ENCODE peak calls at places on chromosomes 6 and 20, in six cellular contexts. H is nephron progenitor cell, R is mammary epithelial cell, K is heart right ventricle, N is Calu3, V is AG04449. X is an unnamed sample.

GRCh38 chr6:111922454-111923297 is 49.4 kb upstream of the FYN start:
- DNase-seq in H (no peak), R (peak), K (no peak), N (no peak), V (no peak), X (no peak)

GRCh38 chr6:158686791-158687381 is 37.0 kb downstream of the SYTL3 start:
- DNase-seq in H (no peak), R (no peak), K (no peak), N (no peak), V (no peak), X (peak)

GRCh38 chr20:36454664-36455427 is 86.5 kb upstream of the MYL9 start:
- DNase-seq in H (peak), R (no peak), K (peak), N (peak), V (no peak), X (no peak)

GRCh38 chr6:165110871-165111270 is 198.5 kb downstream of the C6orf118 start:
- DNase-seq in H (no peak), R (no peak), K (no peak), N (no peak), V (no peak), X (no peak)

GRCh38 chr6:41716516-41717446 is 18.6 kb downstream of the TFEB start:
- DNase-seq in H (no peak), R (no peak), K (peak), N (no peak), V (no peak), X (no peak)

GRCh38 chr6:9612489-9612888 is 802.4 kb downstream of the TFAP2A start:
- DNase-seq in H (no peak), R (no peak), K (no peak), N (no peak), V (no peak), X (no peak)

GRCh38 chr6:151481752-151482151 is 12.1 kb upstream of the CCDC170 start:
- DNase-seq in H (no peak), R (no peak), K (no peak), N (no peak), V (no peak), X (no peak)

GRCh38 chr6:159691133-159691962 is 1.7 kb downstream of the SOD2 start:
- DNase-seq in H (no peak), R (peak), K (peak), N (peak), V (peak), X (no peak)

GRCh38 chr20:2386516-2387179 is 5.9 kb downstream of the TGM6 start:
- DNase-seq in H (no peak), R (peak), K (no peak), N (no peak), V (peak), X (no peak)

GRCh38 chr20:50389437-50389807 is 120.8 kb upstream of the PTPN1 start:
- DNase-seq in H (no peak), R (no peak), K (peak), N (no peak), V (no peak), X (no peak)

GRCh38 chr6:169970306-169970988 is 219.0 kb downstream of the ERMARD start:
- DNase-seq in H (no peak), R (no peak), K (no peak), N (no peak), V (no peak), X (peak)

GRCh38 chr6:116313377-116313776 is 33.6 kb upstream of the TSPYL1 start:
- DNase-seq in H (no peak), R (peak), K (no peak), N (no peak), V (no peak), X (no peak)

GRCh38 chr20:34581341-34582189 is 23.0 kb downstream of the MAP1LC3A start:
- DNase-seq in H (no peak), R (no peak), K (no peak), N (no peak), V (no peak), X (no peak)

GRCh38 chr6:158703840-158704822 is 54.3 kb downstream of the SYTL3 start:
- DNase-seq in H (peak), R (peak), K (peak), N (peak), V (no peak), X (peak)

GRCh38 chr6:130183271-130184222 is 39.2 kb downstream of the SAMD3 start:
- DNase-seq in H (no peak), R (no peak), K (no peak), N (no peak), V (no peak), X (peak)

GRCh38 chr6:137870286-137870685 is 3.2 kb downstream of the TNFAIP3 start:
- DNase-seq in H (no peak), R (no peak), K (no peak), N (no peak), V (no peak), X (no peak)

GRCh38 chr6:137872071-137872470 is 5.0 kb downstream of the TNFAIP3 start:
- DNase-seq in H (no peak), R (peak), K (no peak), N (no peak), V (no peak), X (no peak)

GRCh38 chr6:137871299-137871698 is 4.2 kb downstream of the TNFAIP3 start:
- DNase-seq in H (no peak), R (no peak), K (no peak), N (no peak), V (no peak), X (no peak)

GRCh38 chr6:137869781-137870180 is 2.7 kb downstream of the TNFAIP3 start:
- DNase-seq in H (no peak), R (no peak), K (no peak), N (no peak), V (no peak), X (no peak)

GRCh38 chr6:137870744-137871247 is 3.7 kb downstream of the TNFAIP3 start:
- DNase-seq in H (no peak), R (peak), K (no peak), N (no peak), V (no peak), X (no peak)
- TF ChIP-seq CTCF in H (no peak), R (peak), K (no peak), N (no peak), V (no peak), X (no peak)

GRCh38 chr6:20403766-20404640 is 2.3 kb downstream of the E2F3 start:
- DNase-seq in H (no peak), R (peak), K (peak), N (peak), V (no peak), X (peak)
- TF ChIP-seq CTCF in H (no peak), R (no peak), K (no peak), N (no peak), V (no peak), X (no peak)

DNA sequence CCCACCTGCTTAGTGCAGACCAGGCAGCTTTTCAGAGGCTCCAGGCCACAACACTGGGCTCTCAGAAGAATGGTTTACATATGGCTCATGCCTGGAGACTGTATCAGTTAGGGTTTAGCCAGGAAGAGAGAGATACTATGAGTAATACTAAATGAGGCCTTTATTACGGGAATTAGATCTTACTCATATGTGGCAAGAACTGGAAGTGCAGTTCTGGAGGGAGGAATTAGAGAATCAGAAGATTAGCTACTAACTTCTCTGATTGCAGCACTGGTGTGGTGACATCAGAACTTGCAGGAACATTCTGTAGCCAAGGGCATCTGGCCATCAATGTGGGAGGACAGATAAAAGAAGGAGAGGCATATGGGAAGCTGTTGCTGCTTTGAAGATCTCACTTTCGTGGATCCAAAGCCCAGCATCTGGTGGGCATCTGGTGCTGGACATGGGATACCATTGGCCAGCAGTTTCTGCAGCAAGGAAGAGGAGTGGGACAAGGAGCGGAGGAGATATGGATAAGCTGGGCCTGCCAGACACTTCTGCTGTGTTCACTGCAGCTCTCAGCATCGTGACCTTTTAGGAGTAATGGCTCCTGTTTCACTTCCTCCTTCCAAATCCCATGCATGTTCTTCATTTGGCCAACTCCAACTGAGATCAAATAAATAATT is 248.5 kb downstream of the BTBD3 start:
- DNase-seq in H (no peak), R (peak), K (peak), N (no peak), V (peak), X (no peak)
- TF ChIP-seq CTCF in H (no peak), R (peak), K (no peak), N (no peak), V (no peak), X (no peak)

DNA sequence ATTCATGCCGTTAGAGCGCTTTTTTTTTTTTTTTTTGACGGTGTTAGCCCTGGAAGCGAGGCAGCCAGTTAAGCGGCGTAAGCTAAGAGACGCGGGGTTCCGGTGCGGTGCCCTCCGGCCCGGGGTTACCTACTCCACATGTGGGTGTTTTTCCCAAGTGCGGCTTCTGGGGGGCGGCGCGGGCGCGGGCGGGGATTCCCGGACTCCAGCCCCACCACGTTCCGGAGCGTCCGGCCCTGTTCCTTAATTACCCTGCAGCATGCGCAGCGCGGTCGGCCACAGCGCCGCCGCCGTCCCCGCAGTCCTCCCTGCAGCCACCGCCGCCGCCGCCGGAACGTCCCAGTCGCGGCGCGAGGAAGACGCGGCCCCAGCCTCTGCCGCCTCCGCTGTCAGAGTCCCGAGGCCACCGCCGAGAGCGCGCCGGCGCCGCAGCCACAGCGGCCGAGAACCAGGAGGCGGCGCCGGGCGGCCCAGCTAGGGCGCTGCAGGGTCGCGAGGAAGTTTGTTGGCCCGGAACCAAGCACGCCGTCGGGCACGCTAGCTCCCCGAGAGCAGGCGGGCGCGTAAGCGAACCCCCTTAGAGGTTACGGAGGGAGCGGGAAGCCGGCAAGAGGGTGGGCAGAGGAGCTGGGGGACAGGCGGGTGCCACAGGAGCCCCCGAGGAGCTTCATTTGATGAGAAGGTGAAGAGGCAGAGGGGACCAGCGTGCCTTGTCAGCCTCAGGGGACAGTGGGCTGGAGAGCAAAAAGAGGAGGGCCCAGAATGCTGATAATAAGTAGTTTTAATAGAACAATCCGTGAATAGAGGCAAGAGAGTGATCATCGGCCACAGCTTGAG is 937 bp downstream of the COL19A1 start:
- DNase-seq in H (peak), R (peak), K (peak), N (peak), V (no peak), X (peak)
- TF ChIP-seq CTCF in H (peak), R (no peak), K (peak), N (no peak), V (no peak), X (no peak)

GRCh38 chr6:95547043-95547442 is 30.3 kb upstream of the MANEA start:
- DNase-seq in H (no peak), R (no peak), K (no peak), N (no peak), V (no peak), X (no peak)

GRCh38 chr6:95545691-95546090 is 31.6 kb upstream of the MANEA start:
- DNase-seq in H (no peak), R (no peak), K (no peak), N (no peak), V (no peak), X (no peak)

GRCh38 chr6:95545226-95545625 is 32.1 kb upstream of the MANEA start:
- DNase-seq in H (no peak), R (no peak), K (peak), N (no peak), V (no peak), X (no peak)

GRCh38 chr6:95544517-95545225 is 32.7 kb upstream of the MANEA start:
- DNase-seq in H (no peak), R (no peak), K (no peak), N (no peak), V (no peak), X (no peak)

DNA sequence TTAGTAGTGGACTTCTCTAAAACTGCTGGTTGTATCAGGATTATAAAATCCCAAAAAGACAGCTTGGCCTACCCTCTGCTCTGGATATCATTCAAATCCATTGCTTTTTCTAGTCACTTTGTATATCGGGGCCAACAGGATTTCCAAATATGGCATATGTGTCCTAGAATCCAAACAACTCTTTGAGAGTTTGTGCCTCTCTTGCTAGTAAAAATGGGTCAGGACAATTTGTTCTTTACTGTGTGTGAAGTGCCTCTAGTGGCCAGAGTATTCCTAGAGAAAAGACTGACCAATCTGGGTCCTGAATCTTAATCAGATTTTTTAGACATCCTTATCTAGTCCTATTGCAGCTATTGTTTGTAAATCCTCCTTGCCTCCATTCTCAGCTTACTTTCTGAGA is 33.5 kb upstream of the MANEA start:
- DNase-seq in H (no peak), R (no peak), K (no peak), N (no peak), V (no peak), X (no peak)
- TF ChIP-seq CTCF in H (no peak), R (peak), K (no peak), N (no peak), V (no peak), X (no peak)

DNA sequence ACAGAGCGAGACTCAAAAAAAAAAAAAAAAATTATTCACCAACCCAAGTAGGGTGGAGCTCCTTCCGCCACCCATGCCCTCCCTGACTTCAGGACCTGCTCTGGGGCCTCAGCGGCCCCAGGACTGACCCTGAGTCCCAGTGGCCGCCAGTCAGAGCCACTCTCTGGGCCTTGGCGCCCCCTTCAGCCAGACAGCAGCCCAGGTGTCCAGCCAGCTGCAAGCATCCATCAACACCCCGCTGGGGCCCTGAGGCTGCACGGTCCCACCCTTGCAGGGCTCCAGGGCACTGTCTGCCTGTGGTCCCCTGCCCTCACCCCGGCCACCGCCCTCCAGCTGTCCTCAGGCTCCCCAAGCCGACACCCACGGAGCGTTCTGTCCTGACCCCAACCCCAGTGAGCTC is 11.4 kb upstream of the KCNQ2 start:
- DNase-seq in H (no peak), R (no peak), K (no peak), N (peak), V (no peak), X (no peak)
- TF ChIP-seq CTCF in H (no peak), R (no peak), K (no peak), N (no peak), V (no peak), X (no peak)

X was measured in natural killer cell.